ENCODE peak calls at places on chromosomes 7 and 10, in four cellular contexts. R, U, Q and O are unnamed samples.

GRCh38 chr7:93575555-93576397 is 1.3 kb upstream of the CALCR start:
- DNase-seq in R (no peak), U (no peak), Q (no peak), O (no peak)

GRCh38 chr10:72297281-72297967 is 23.7 kb downstream of the DDIT4 start:
- DNase-seq in R (peak), U (peak), Q (peak), O (peak)

GRCh38 chr10:86451604-86451960 is 70.0 kb downstream of the WAPL start:
- DNase-seq in R (no peak), U (no peak), Q (no peak), O (no peak)

GRCh38 chr10:125001313-125002043 is 59.6 kb downstream of the ZRANB1 start:
- DNase-seq in R (peak), U (no peak), Q (no peak), O (no peak)

GRCh38 chr7:45470031-45470430 is 104.1 kb upstream of the ADCY1 start:
- DNase-seq in R (no peak), U (no peak), Q (no peak), O (no peak)

GRCh38 chr7:12683678-12684077 is 3.8 kb upstream of the ARL4A start:
- DNase-seq in R (no peak), U (no peak), Q (no peak), O (no peak)

GRCh38 chr10:123868058-123868995 is 23.3 kb downstream of the CPXM2 start:
- DNase-seq in R (no peak), U (no peak), Q (no peak), O (no peak)

GRCh38 chr7:55552320-55553086 is 19.8 kb downstream of the VOPP1 start:
- DNase-seq in R (peak), U (no peak), Q (peak), O (peak)

GRCh38 chr10:114687459-114687858 is 29.4 kb upstream of the ABLIM1 start:
- DNase-seq in R (no peak), U (no peak), Q (no peak), O (no peak)

GRCh38 chr7:107559864-107560263 is 3.9 kb downstream of the COG5 start:
- DNase-seq in R (no peak), U (no peak), Q (no peak), O (no peak)

GRCh38 chr7:121099572-121099971 is 111.1 kb downstream of the CPED1 start:
- DNase-seq in R (no peak), U (no peak), Q (no peak), O (no peak)

GRCh38 chr7:6437251-6437650 is 10.5 kb downstream of the DAGLB start:
- DNase-seq in R (no peak), U (no peak), Q (no peak), O (no peak)

GRCh38 chr10:86376852-86377796 is 10.5 kb upstream of the GRID1 start:
- DNase-seq in R (peak), U (peak), Q (peak), O (peak)

GRCh38 chr10:122768033-122768745 is 68.5 kb upstream of the C10orf120 start:
- DNase-seq in R (no peak), U (no peak), Q (no peak), O (no peak)

GRCh38 chr10:132973903-132974241 is 31.5 kb upstream of the CFAP46 start:
- DNase-seq in R (no peak), U (no peak), Q (no peak), O (peak)

GRCh38 chr10:31142026-31142425 is 110.4 kb upstream of the ZNF438 start:
- DNase-seq in R (no peak), U (no peak), Q (no peak), O (no peak)

GRCh38 chr7:25822823-25823222 is 329.2 kb upstream of the NFE2L3 start:
- DNase-seq in R (no peak), U (no peak), Q (no peak), O (no peak)

GRCh38 chr10:24891823-24892222 is 60.6 kb downstream of the PRTFDC1 start:
- DNase-seq in R (no peak), U (no peak), Q (no peak), O (no peak)

GRCh38 chr10:131929122-131929845 is 28.5 kb downstream of the PPP2R2D start:
- DNase-seq in R (no peak), U (no peak), Q (no peak), O (no peak)

GRCh38 chr10:60496181-60496580 is 106.5 kb upstream of the ANK3 start:
- DNase-seq in R (no peak), U (no peak), Q (no peak), O (no peak)

GRCh38 chr7:36719233-36719632 is 5.1 kb downstream of the AOAH start:
- DNase-seq in R (no peak), U (no peak), Q (no peak), O (no peak)

GRCh38 chr10:90167174-90168064 is 466.0 kb downstream of the KIF20B start:
- DNase-seq in R (no peak), U (no peak), Q (no peak), O (no peak)

GRCh38 chr10:32065871-32066270 is 9.6 kb upstream of the KIF5B start:
- DNase-seq in R (no peak), U (peak), Q (no peak), O (no peak)

GRCh38 chr7:47659664-47660462 is 78.0 kb upstream of the TNS3 start:
- DNase-seq in R (no peak), U (no peak), Q (no peak), O (no peak)

GRCh38 chr10:46542567-46543323 is 13.7 kb downstream of the GPRIN2 start:
- DNase-seq in R (peak), U (no peak), Q (no peak), O (peak)